ENCODE peak calls at places on chromosomes 1 and 21, in nine cellular contexts. I, V, C, B, A, O, P, N and U are unnamed samples.

GRCh38 chr1:25867210-25867991 is 8.1 kb downstream of the PAQR7 start:
- DNase-seq in O (no peak), C (no peak), I (no peak), P (no peak), N (no peak), B (no peak), A (no peak), V (no peak), U (no peak)

GRCh38 chr1:202158810-202159533 is 1.4 kb downstream of the PTPN7 start:
- DNase-seq in A (no peak), I (peak; percentile 81), B (no peak), C (no peak), O (no peak), N (peak; percentile 71), V (no peak), P (no peak), U (no peak)

GRCh38 chr1:12478612-12478985 is 139.4 kb downstream of the DHRS3 start:
- DNase-seq in C (no peak), P (no peak), B (peak; percentile 15), N (peak; percentile 59), I (peak; percentile 67), V (no peak), A (no peak), O (no peak), U (no peak)

GRCh38 chr21:37364722-37365121 is 1.9 kb upstream of the DYRK1A start:
- DNase-seq in A (no peak), I (no peak), O (no peak), V (no peak), N (no peak), P (no peak), C (no peak), B (no peak), U (no peak)

GRCh38 chr1:15262003-15262377 is 15.0 kb downstream of the FHAD1 start:
- DNase-seq in V (no peak), O (no peak), C (no peak), P (no peak), I (no peak), A (no peak), B (no peak), N (no peak), U (no peak)

GRCh38 chr1:36055706-36056105 is 28.2 kb upstream of the TEKT2 start:
- DNase-seq in C (no peak), A (no peak), I (no peak), B (no peak), P (no peak), V (no peak), N (no peak), O (no peak), U (no peak)

GRCh38 chr1:115877511-115877910 is 36.6 kb upstream of the NHLH2 start:
- DNase-seq in A (no peak), P (peak; percentile 23), O (no peak), N (no peak), C (no peak), V (no peak), B (no peak), I (no peak), U (no peak)

GRCh38 chr1:6499318-6499717 is 7.9 kb upstream of the PLEKHG5 start:
- DNase-seq in C (no peak), A (no peak), N (no peak), P (no peak), I (no peak), O (no peak), V (no peak), B (no peak), U (no peak)

GRCh38 chr1:100941098-100941527 is 45.2 kb downstream of the SLC30A7 start:
- DNase-seq in B (no peak), C (no peak), O (no peak), V (no peak), N (peak; percentile 40), P (no peak), A (no peak), I (no peak), U (no peak)

GRCh38 chr21:38740131-38740530 is 65.6 kb upstream of the ETS2 start:
- DNase-seq in N (no peak), V (no peak), I (no peak), P (no peak), C (no peak), A (no peak), O (no peak), B (no peak), U (no peak)

GRCh38 chr1:160046494-160047115 is 14.8 kb upstream of the PIGM start:
- DNase-seq in O (no peak), N (peak; percentile 54), P (no peak), I (peak; percentile 65), C (peak; percentile 52), V (peak; percentile 93), A (peak; percentile 52), B (peak; percentile 20), U (peak; percentile 68)

GRCh38 chr1:45622891-45623394 is 911 bp downstream of the CCDC17 start:
- DNase-seq in C (no peak), I (peak; percentile 61), V (no peak), N (no peak), O (no peak), A (no peak), B (no peak), P (no peak), U (peak; percentile 57)

GRCh38 chr1:1402081-1402900 is 3.2 kb upstream of the CCNL2 start:
- DNase-seq in C (peak; percentile 76), A (peak; percentile 79), P (no peak), O (peak; percentile 66), V (no peak), I (no peak), B (no peak), N (peak; percentile 59), U (no peak)

GRCh38 chr1:38586993-38587646 is 272.5 kb downstream of the RRAGC start:
- DNase-seq in I (no peak), N (peak; percentile 63), A (peak; percentile 41), C (peak; percentile 52), V (peak; percentile 31), B (peak; percentile 18), P (no peak), O (no peak), U (peak; percentile 57)

GRCh38 chr1:14970115-14970798 is 183.3 kb upstream of the TMEM51 start:
- DNase-seq in C (peak; percentile 55), V (no peak), N (peak; percentile 78), P (no peak), B (peak; percentile 32), O (peak; percentile 71), A (peak; percentile 96), I (peak; percentile 80), U (no peak)

GRCh38 chr1:168465942-168466702 is 77.7 kb downstream of the XCL2 start:
- DNase-seq in N (peak; percentile 86), P (peak; percentile 99), B (peak; percentile 69), O (peak; percentile 58), V (no peak), I (no peak), A (no peak), C (peak; percentile 84), U (peak; percentile 44)

GRCh38 chr1:34768856-34769255 is 9.3 kb downstream of the GJB4 start:
- DNase-seq in C (no peak), O (no peak), V (no peak), N (no peak), A (no peak), B (no peak), P (no peak), I (no peak), U (no peak)

GRCh38 chr1:102715150-102715549 is 393.2 kb downstream of the COL11A1 start:
- DNase-seq in B (no peak), O (no peak), V (no peak), I (no peak), P (no peak), A (no peak), N (no peak), C (no peak), U (no peak)

GRCh38 chr1:115166531-115167091 is 77.3 kb upstream of the TSPAN2 start:
- DNase-seq in N (no peak), B (no peak), O (peak; percentile 43), C (no peak), V (no peak), A (no peak), P (no peak), I (no peak), U (no peak)

GRCh38 chr1:229508823-229509337 is 739 bp upstream of the NUP133 start:
- DNase-seq in N (no peak), V (no peak), P (no peak), I (no peak), C (no peak), O (no peak), B (no peak), A (no peak), U (no peak)

GRCh38 chr1:58398714-58399113 is 147.8 kb downstream of the OMA1 start:
- DNase-seq in N (no peak), I (no peak), P (no peak), V (no peak), A (no peak), O (no peak), C (no peak), B (no peak), U (no peak)